ENCODE peak calls at places on chromosomes 16 and 17, in four cellular contexts. Y is epithelial cell of prostate, E is Ammon's horn, I is HTR-8/SVneo. Q is an unnamed sample.

GRCh38 chr17:31435581-31435980 is 44.1 kb downstream of the RAB11FIP4 start:
- DNase-seq in Y (no peak), E (no peak), I (no peak), Q (no peak)

GRCh38 chr17:83073389-83074063 is 5.9 kb upstream of the METRNL start:
- DNase-seq in Y (no peak), E (no peak), I (no peak), Q (peak; percentile 45)

GRCh38 chr16:49148410-49148809 is 133.2 kb downstream of the CBLN1 start:
- DNase-seq in Y (no peak), E (no peak), I (no peak), Q (no peak)

GRCh38 chr16:72723781-72724180 is 324.1 kb downstream of the ZFHX3 start:
- DNase-seq in Y (peak; percentile 27), E (no peak), I (no peak), Q (no peak)

GRCh38 chr17:22453181-22453580 is 760.9 kb downstream of the KCNJ18 start:
- DNase-seq in Y (no peak), E (no peak), I (no peak), Q (no peak)

GRCh38 chr17:15657868-15658775 is 26.0 kb downstream of the TRIM16 start:
- DNase-seq in Y (no peak), E (no peak), I (no peak), Q (peak; percentile 86)

GRCh38 chr16:48326937-48327336 is 58.3 kb downstream of the SIAH1 start:
- DNase-seq in Y (no peak), E (no peak), I (no peak), Q (no peak)

GRCh38 chr17:39027037-39027436 is 59.8 kb upstream of the FBXO47 start:
- DNase-seq in Y (no peak), E (peak; percentile 12), I (peak; percentile 69), Q (no peak)

GRCh38 chr17:35812456-35812855 is 3.2 kb downstream of the TAF15 start:
- DNase-seq in Y (no peak), E (no peak), I (no peak), Q (no peak)

GRCh38 chr16:56679078-56679730 is 3.1 kb upstream of the MT1X start:
- DNase-seq in Y (no peak), E (no peak), I (no peak), Q (no peak)

GRCh38 chr16:56915311-56916105 is 16.4 kb upstream of the HERPUD1 start:
- DNase-seq in Y (no peak), E (no peak), I (no peak), Q (no peak)

GRCh38 chr17:40499551-40500189 is 1.8 kb downstream of the TNS4 start:
- DNase-seq in Y (no peak), E (peak; percentile 44), I (peak; percentile 66), Q (no peak)

GRCh38 chr16:1474471-1474795 is 395 bp downstream of the CLCN7 start:
- DNase-seq in Y (no peak), E (no peak), I (no peak), Q (no peak)

GRCh38 chr16:8725513-8726178 is 51.2 kb downstream of the ABAT start:
- DNase-seq in Y (no peak), E (no peak), I (no peak), Q (no peak)

GRCh38 chr16:27973678-27974077 is 89.8 kb downstream of the GSG1L start:
- DNase-seq in Y (no peak), E (no peak), I (no peak), Q (no peak)

GRCh38 chr17:11499881-11500280 is 98.4 kb upstream of the DNAH9 start:
- DNase-seq in Y (no peak), E (no peak), I (no peak), Q (no peak)

GRCh38 chr16:75062944-75063444 is 53.6 kb downstream of the LDHD start:
- DNase-seq in Y (no peak), E (no peak), I (no peak), Q (no peak)

GRCh38 chr17:11608396-11608795 is 10.1 kb downstream of the DNAH9 start:
- DNase-seq in Y (no peak), E (peak; percentile 71), I (no peak), Q (no peak)